ENCODE peak calls at places on chromosomes 7 and 10, in six cellular contexts. S is BJ, W is GM13976, I is adrenal gland, D is Panc1, P is GM23338. J is an unnamed sample.

GRCh38 chr10:10903620-10904019 is 114.1 kb upstream of the CELF2 start:
- DNase-seq in W (no peak), D (no peak), P (peak), I (no peak), S (no peak), J (peak)

GRCh38 chr7:24727165-24728120 is 29.8 kb downstream of the GSDME start:
- DNase-seq in I (no peak), D (no peak), S (no peak), P (no peak), W (peak), J (no peak)

GRCh38 chr7:19558527-19558926 is 150.3 kb downstream of the POLR1F start:
- DNase-seq in S (no peak), P (no peak), D (no peak), I (no peak), W (no peak), J (no peak)

GRCh38 chr7:155796381-155797261 is 15.6 kb downstream of the SHH start:
- DNase-seq in W (peak), P (peak), S (no peak), I (peak), D (no peak), J (peak)

GRCh38 chr7:74284781-74285259 is 4.4 kb upstream of the CLIP2 start:
- DNase-seq in I (no peak), P (peak), D (no peak), S (no peak), W (peak), J (no peak)

GRCh38 chr10:132532784-132533560 is 4.6 kb upstream of the INPP5A start:
- DNase-seq in W (no peak), S (peak), D (peak), I (peak), P (no peak), J (no peak)

GRCh38 chr7:115662120-115662519 is 368.4 kb downstream of the TFEC start:
- DNase-seq in S (no peak), P (no peak), D (no peak), I (no peak), W (no peak), J (no peak)

GRCh38 chr7:128204455-128204854 is 36.6 kb upstream of the LEP start:
- DNase-seq in S (no peak), W (no peak), P (no peak), D (no peak), I (no peak), J (no peak)

GRCh38 chr10:7070950-7071349 is 339.9 kb downstream of the SFMBT2 start:
- DNase-seq in W (no peak), D (no peak), I (no peak), P (no peak), S (no peak), J (no peak)

GRCh38 chr10:133258818-133259602 is 17.7 kb downstream of the ADAM8 start:
- DNase-seq in I (peak), P (no peak), D (peak), W (no peak), S (peak), J (peak)

GRCh38 chr10:130898381-130898780 is 413.1 kb downstream of the TCERG1L start:
- DNase-seq in W (no peak), I (no peak), S (no peak), D (no peak), P (no peak), J (no peak)

GRCh38 chr7:82840061-82840460 is 322.6 kb downstream of the PCLO start:
- DNase-seq in S (no peak), W (no peak), I (no peak), P (no peak), D (no peak), J (no peak)

GRCh38 chr7:132400667-132401142 is 175.6 kb downstream of the PLXNA4 start:
- DNase-seq in W (no peak), D (no peak), S (no peak), I (no peak), P (peak), J (peak)

GRCh38 chr10:29555746-29556481 is 78.9 kb downstream of the SVIL start:
- DNase-seq in D (no peak), P (no peak), W (no peak), I (no peak), S (peak), J (no peak)

GRCh38 chr7:131288446-131288845 is 39.2 kb upstream of the MKLN1 start:
- DNase-seq in P (no peak), W (no peak), S (no peak), I (peak), D (no peak), J (peak)

GRCh38 chr10:74156919-74157289 is 5.9 kb downstream of the ADK start:
- DNase-seq in D (no peak), I (peak), S (no peak), W (no peak), P (no peak), J (peak)

GRCh38 chr7:20085086-20085485 is 132.1 kb downstream of the MACC1 start:
- DNase-seq in S (no peak), D (no peak), I (peak), P (no peak), W (no peak), J (no peak)

GRCh38 chr7:27740449-27741086 is 606 bp downstream of the TAX1BP1 start:
- DNase-seq in D (peak), I (peak), S (no peak), W (peak), P (peak), J (peak)

GRCh38 chr7:27739914-27740448 is at the start of gene TAX1BP1:
- DNase-seq in I (peak), P (peak), D (peak), W (peak), S (peak), J (peak)

GRCh38 chr7:27746978-27747377 is 7.0 kb downstream of the TAX1BP1 start:
- DNase-seq in S (no peak), W (no peak), D (no peak), I (no peak), P (no peak), J (no peak)

GRCh38 chr7:27747969-27748368 is 8.0 kb downstream of the TAX1BP1 start:
- DNase-seq in D (no peak), W (no peak), P (no peak), I (no peak), S (no peak), J (no peak)

DNA sequence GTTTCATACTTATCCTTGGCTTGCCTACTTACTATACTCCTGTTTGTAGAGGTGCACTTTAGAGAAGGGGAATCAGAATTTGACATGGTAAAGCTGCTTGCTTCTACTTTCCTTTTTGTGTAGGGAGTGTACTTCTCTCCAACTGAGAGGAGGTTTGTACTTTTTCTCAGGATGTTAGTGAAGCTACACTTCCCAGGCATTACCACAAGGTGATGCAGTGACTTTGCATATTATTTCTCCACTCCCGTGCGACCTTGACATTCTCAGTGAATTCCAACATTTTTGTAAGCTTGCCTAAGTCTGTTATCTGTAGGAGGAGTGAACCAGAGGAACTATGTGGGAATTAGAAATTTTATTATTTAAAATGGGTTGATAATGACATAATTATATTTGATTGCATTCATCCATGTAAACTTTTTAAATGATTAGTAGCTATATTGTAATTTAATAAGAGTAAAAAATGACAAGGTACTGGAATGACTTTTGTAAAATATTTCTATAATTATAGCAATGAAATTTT is 5.2 kb downstream of the TAX1BP1 start:
- DNase-seq in W (peak), I (peak), P (peak), S (no peak), D (peak), J (peak)
- TF ChIP-seq CTCF in W (peak), I (peak), P (peak), S (peak), D (peak), J (peak)

GRCh38 chr10:66586897-66587679 is 338.7 kb upstream of the LRRTM3 start:
- DNase-seq in S (no peak), W (no peak), D (no peak), I (no peak), P (no peak), J (no peak)

GRCh38 chr10:66587680-66588050 is 338.2 kb upstream of the LRRTM3 start:
- DNase-seq in I (no peak), D (no peak), W (no peak), P (no peak), S (no peak), J (no peak)

GRCh38 chr10:66591865-66592264 is 334.0 kb upstream of the LRRTM3 start:
- DNase-seq in P (no peak), I (no peak), W (no peak), D (no peak), S (no peak), J (no peak)

GRCh38 chr10:66586073-66586472 is 339.8 kb upstream of the LRRTM3 start:
- DNase-seq in W (no peak), S (no peak), D (no peak), P (peak), I (no peak), J (peak)
- TF ChIP-seq CTCF in W (no peak), S (no peak), D (no peak), P (peak), I (no peak), J (no peak)

GRCh38 chr10:69466689-69467088 is 15.4 kb downstream of the TSPAN15 start:
- DNase-seq in D (no peak), S (no peak), P (no peak), I (no peak), W (no peak), J (no peak)
- TF ChIP-seq CTCF in D (no peak), S (no peak), P (no peak), I (no peak), W (no peak), J (no peak)

GRCh38 chr10:70433581-70434280 is 7.8 kb downstream of the NODAL start:
- DNase-seq in W (no peak), P (no peak), S (no peak), D (no peak), I (no peak), J (no peak)

GRCh38 chr10:70426835-70427234 is 14.6 kb downstream of the NODAL start:
- DNase-seq in D (no peak), P (peak), I (no peak), S (no peak), W (no peak), J (no peak)

GRCh38 chr10:70432561-70433263 is 8.8 kb downstream of the NODAL start:
- DNase-seq in W (no peak), D (no peak), S (no peak), I (no peak), P (no peak), J (no peak)

GRCh38 chr10:70432101-70432500 is 9.4 kb downstream of the NODAL start:
- DNase-seq in S (no peak), P (no peak), I (no peak), D (no peak), W (no peak), J (peak)

GRCh38 chr10:70430489-70431445 is 10.7 kb downstream of the NODAL start:
- DNase-seq in S (no peak), D (no peak), W (no peak), P (peak), I (peak), J (peak)
- TF ChIP-seq CTCF in S (no peak), D (no peak), W (no peak), P (peak), I (peak), J (peak)

DNA sequence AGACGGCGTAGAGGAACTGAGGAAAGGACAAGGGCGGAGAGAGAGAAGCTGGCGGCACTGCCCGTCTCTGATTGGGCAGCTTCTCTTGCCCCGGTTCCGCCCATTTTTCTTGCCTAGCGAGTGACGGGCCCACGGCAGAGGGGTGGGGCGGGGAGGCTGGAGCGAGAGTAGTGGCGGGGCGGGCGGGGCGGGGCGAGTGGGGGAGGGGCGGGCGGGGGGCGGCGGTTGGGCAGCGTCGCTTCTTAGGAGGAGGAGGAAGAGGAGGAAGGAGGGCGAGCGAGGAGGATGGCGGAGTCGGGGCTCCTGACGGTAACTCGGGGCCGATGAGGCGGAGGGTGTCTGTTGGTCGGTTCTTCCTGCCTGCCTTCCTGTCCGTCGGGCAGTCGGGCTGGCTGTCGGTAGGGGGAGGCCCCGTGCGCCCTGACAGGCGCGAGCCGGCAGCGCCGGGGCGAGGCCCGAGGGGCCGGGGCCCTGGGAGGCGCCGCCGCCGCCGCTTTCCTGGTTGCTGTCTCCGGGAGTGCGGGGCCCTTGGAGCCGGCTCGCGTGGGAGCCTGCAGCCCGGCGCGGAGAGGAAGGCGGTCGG is at the start of gene SHOC2:
- DNase-seq in P (peak), D (no peak), S (no peak), I (peak), W (no peak), J (peak)
- TF ChIP-seq CTCF in P (no peak), D (peak), S (peak), I (no peak), W (no peak), J (no peak)

GRCh38 chr7:150986099-150986512 is 4.7 kb upstream of the NOS3 start:
- DNase-seq in I (peak), D (no peak), P (peak), S (no peak), W (peak), J (peak)
- TF ChIP-seq CTCF in I (peak), D (peak), P (peak), S (peak), W (peak), J (peak)

DNA sequence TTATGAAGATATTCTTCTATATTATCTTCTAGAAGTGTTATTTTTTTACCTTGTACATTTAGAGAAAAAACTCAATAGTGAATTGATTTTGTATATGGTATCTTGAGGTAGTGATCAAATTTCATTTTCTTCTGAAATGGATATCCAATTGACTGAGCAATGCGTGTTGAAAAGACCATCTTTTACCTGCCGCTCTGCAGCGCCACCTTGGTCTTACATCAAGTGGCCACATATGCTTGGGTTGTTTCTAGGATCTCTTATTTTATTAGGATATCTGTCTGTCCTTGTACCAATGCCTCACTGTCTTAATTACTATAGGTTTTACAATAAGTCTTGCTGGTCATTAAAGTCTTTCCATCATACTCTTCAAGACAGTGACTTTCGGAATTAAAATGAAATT is 53.0 kb downstream of the CUL2 start:
- DNase-seq in S (no peak), D (no peak), I (no peak), W (no peak), P (peak), J (no peak)
- TF ChIP-seq CTCF in S (no peak), D (no peak), I (no peak), W (no peak), P (peak), J (no peak)

J was measured in testis.